ENCODE peak calls at places on chromosomes 5 and 9, in four cellular contexts. One of them, this sample, is unnamed.

GRCh38 chr9:91781906-91782305 is 168.1 kb downstream of the ROR2 start:
- DNase-seq in activated CD4-positive, alpha-beta T cell treated with anti-CD3 and anti-CD28 coated beads, Interleukin-2, amount 10 ng/mL, durations not matched to agents 7 days and 5 days: no peak
- DNase-seq in cardiac fibroblast: no peak
- DNase-seq in IMR-90: no peak
- DNase-seq in this sample: no peak

GRCh38 chr9:133113163-133113927 is 7.7 kb downstream of the RALGDS start:
- DNase-seq in activated CD4-positive, alpha-beta T cell treated with anti-CD3 and anti-CD28 coated beads, Interleukin-2, amount 10 ng/mL, durations not matched to agents 7 days and 5 days: no peak
- DNase-seq in cardiac fibroblast: peak; percentile 62
- DNase-seq in IMR-90: peak; percentile 51
- DNase-seq in this sample: no peak

GRCh38 chr5:10903786-10904560 is 142.9 kb upstream of the DAP start:
- DNase-seq in activated CD4-positive, alpha-beta T cell treated with anti-CD3 and anti-CD28 coated beads, Interleukin-2, amount 10 ng/mL, durations not matched to agents 7 days and 5 days: no peak
- DNase-seq in cardiac fibroblast: no peak
- DNase-seq in IMR-90: no peak
- DNase-seq in this sample: no peak

GRCh38 chr9:71793386-71794105 is 25.2 kb upstream of the CEMIP2 start:
- DNase-seq in activated CD4-positive, alpha-beta T cell treated with anti-CD3 and anti-CD28 coated beads, Interleukin-2, amount 10 ng/mL, durations not matched to agents 7 days and 5 days: no peak
- DNase-seq in cardiac fibroblast: peak; percentile 47
- DNase-seq in IMR-90: peak; percentile 50
- DNase-seq in this sample: no peak

GRCh38 chr5:1522601-1523479 is 920 bp downstream of the LPCAT1 start:
- DNase-seq in activated CD4-positive, alpha-beta T cell treated with anti-CD3 and anti-CD28 coated beads, Interleukin-2, amount 10 ng/mL, durations not matched to agents 7 days and 5 days: peak; percentile 21
- DNase-seq in cardiac fibroblast: no peak
- DNase-seq in IMR-90: no peak
- DNase-seq in this sample: no peak

GRCh38 chr9:109097156-109097555 is 22.6 kb downstream of the TMEM245 start:
- DNase-seq in activated CD4-positive, alpha-beta T cell treated with anti-CD3 and anti-CD28 coated beads, Interleukin-2, amount 10 ng/mL, durations not matched to agents 7 days and 5 days: no peak
- DNase-seq in cardiac fibroblast: no peak
- DNase-seq in IMR-90: no peak
- DNase-seq in this sample: no peak

GRCh38 chr9:133524679-133525228 is at the start of gene MYMK:
- DNase-seq in activated CD4-positive, alpha-beta T cell treated with anti-CD3 and anti-CD28 coated beads, Interleukin-2, amount 10 ng/mL, durations not matched to agents 7 days and 5 days: no peak
- DNase-seq in cardiac fibroblast: no peak
- DNase-seq in IMR-90: no peak
- DNase-seq in this sample: peak; percentile 76

GRCh38 chr9:132670359-132670815 is at the start of gene GTF3C4:
- DNase-seq in activated CD4-positive, alpha-beta T cell treated with anti-CD3 and anti-CD28 coated beads, Interleukin-2, amount 10 ng/mL, durations not matched to agents 7 days and 5 days: peak; percentile 86
- DNase-seq in cardiac fibroblast: peak; percentile 83
- DNase-seq in IMR-90: peak; percentile 12
- DNase-seq in this sample: peak; percentile 90

GRCh38 chr9:91857291-91857781 is 92.7 kb downstream of the ROR2 start:
- DNase-seq in activated CD4-positive, alpha-beta T cell treated with anti-CD3 and anti-CD28 coated beads, Interleukin-2, amount 10 ng/mL, durations not matched to agents 7 days and 5 days: no peak
- DNase-seq in cardiac fibroblast: no peak
- DNase-seq in IMR-90: peak; percentile 50
- DNase-seq in this sample: no peak

GRCh38 chr9:108963459-108964143 is 29.4 kb downstream of the ABITRAM start:
- DNase-seq in activated CD4-positive, alpha-beta T cell treated with anti-CD3 and anti-CD28 coated beads, Interleukin-2, amount 10 ng/mL, durations not matched to agents 7 days and 5 days: no peak
- DNase-seq in cardiac fibroblast: peak; percentile 41
- DNase-seq in IMR-90: peak; percentile 4
- DNase-seq in this sample: no peak

GRCh38 chr5:95081500-95082355 is 203.2 kb downstream of the MCTP1 start:
- DNase-seq in activated CD4-positive, alpha-beta T cell treated with anti-CD3 and anti-CD28 coated beads, Interleukin-2, amount 10 ng/mL, durations not matched to agents 7 days and 5 days: peak; percentile 46
- DNase-seq in cardiac fibroblast: peak; percentile 78
- DNase-seq in IMR-90: peak; percentile 89
- DNase-seq in this sample: peak; percentile 13

GRCh38 chr5:158992104-158992740 is 107.5 kb downstream of the EBF1 start:
- DNase-seq in activated CD4-positive, alpha-beta T cell treated with anti-CD3 and anti-CD28 coated beads, Interleukin-2, amount 10 ng/mL, durations not matched to agents 7 days and 5 days: no peak
- DNase-seq in cardiac fibroblast: peak; percentile 86
- DNase-seq in IMR-90: no peak
- DNase-seq in this sample: no peak

GRCh38 chr9:19481971-19482404 is 73.2 kb downstream of the ACER2 start:
- DNase-seq in activated CD4-positive, alpha-beta T cell treated with anti-CD3 and anti-CD28 coated beads, Interleukin-2, amount 10 ng/mL, durations not matched to agents 7 days and 5 days: no peak
- DNase-seq in cardiac fibroblast: no peak
- DNase-seq in IMR-90: no peak
- DNase-seq in this sample: peak; percentile 51

GRCh38 chr5:180085837-180086236 is 14.3 kb upstream of the RNF130 start:
- DNase-seq in activated CD4-positive, alpha-beta T cell treated with anti-CD3 and anti-CD28 coated beads, Interleukin-2, amount 10 ng/mL, durations not matched to agents 7 days and 5 days: no peak
- DNase-seq in cardiac fibroblast: peak; percentile 31
- DNase-seq in IMR-90: no peak
- DNase-seq in this sample: no peak

GRCh38 chr9:109264865-109265532 is 55.9 kb downstream of the EPB41L4B start:
- DNase-seq in activated CD4-positive, alpha-beta T cell treated with anti-CD3 and anti-CD28 coated beads, Interleukin-2, amount 10 ng/mL, durations not matched to agents 7 days and 5 days: no peak
- DNase-seq in cardiac fibroblast: no peak
- DNase-seq in IMR-90: no peak
- DNase-seq in this sample: peak; percentile 61

GRCh38 chr9:129023036-129023907 is 4.9 kb downstream of the SH3GLB2 start:
- DNase-seq in activated CD4-positive, alpha-beta T cell treated with anti-CD3 and anti-CD28 coated beads, Interleukin-2, amount 10 ng/mL, durations not matched to agents 7 days and 5 days: no peak
- DNase-seq in cardiac fibroblast: peak; percentile 74
- DNase-seq in IMR-90: peak; percentile 79
- DNase-seq in this sample: peak; percentile 97

GRCh38 chr9:107260437-107261081 is 22.5 kb upstream of the RAD23B start:
- DNase-seq in activated CD4-positive, alpha-beta T cell treated with anti-CD3 and anti-CD28 coated beads, Interleukin-2, amount 10 ng/mL, durations not matched to agents 7 days and 5 days: no peak
- DNase-seq in cardiac fibroblast: no peak
- DNase-seq in IMR-90: no peak
- DNase-seq in this sample: peak; percentile 39

GRCh38 chr5:142984525-142984924 is 214.3 kb downstream of the ARHGAP26 start:
- DNase-seq in activated CD4-positive, alpha-beta T cell treated with anti-CD3 and anti-CD28 coated beads, Interleukin-2, amount 10 ng/mL, durations not matched to agents 7 days and 5 days: no peak
- DNase-seq in cardiac fibroblast: no peak
- DNase-seq in IMR-90: no peak
- DNase-seq in this sample: no peak

GRCh38 chr5:139821806-139822552 is 26.4 kb downstream of the PSD2 start:
- DNase-seq in activated CD4-positive, alpha-beta T cell treated with anti-CD3 and anti-CD28 coated beads, Interleukin-2, amount 10 ng/mL, durations not matched to agents 7 days and 5 days: no peak
- DNase-seq in cardiac fibroblast: no peak
- DNase-seq in IMR-90: no peak
- DNase-seq in this sample: no peak

GRCh38 chr9:35856882-35857281 is 13.3 kb downstream of the OR13J1 start:
- DNase-seq in activated CD4-positive, alpha-beta T cell treated with anti-CD3 and anti-CD28 coated beads, Interleukin-2, amount 10 ng/mL, durations not matched to agents 7 days and 5 days: peak; percentile 2
- DNase-seq in cardiac fibroblast: no peak
- DNase-seq in IMR-90: no peak
- DNase-seq in this sample: no peak

GRCh38 chr5:172417983-172418630 is 36.2 kb downstream of the SH3PXD2B start:
- DNase-seq in activated CD4-positive, alpha-beta T cell treated with anti-CD3 and anti-CD28 coated beads, Interleukin-2, amount 10 ng/mL, durations not matched to agents 7 days and 5 days: no peak
- DNase-seq in cardiac fibroblast: peak; percentile 100
- DNase-seq in IMR-90: peak; percentile 95
- DNase-seq in this sample: peak; percentile 23

GRCh38 chr9:14654932-14655331 is 38.3 kb downstream of the ZDHHC21 start:
- DNase-seq in activated CD4-positive, alpha-beta T cell treated with anti-CD3 and anti-CD28 coated beads, Interleukin-2, amount 10 ng/mL, durations not matched to agents 7 days and 5 days: no peak
- DNase-seq in cardiac fibroblast: peak; percentile 8
- DNase-seq in IMR-90: peak; percentile 7
- DNase-seq in this sample: peak; percentile 20

GRCh38 chr5:75434107-75434506 is 77.3 kb downstream of the CERT1 start:
- DNase-seq in activated CD4-positive, alpha-beta T cell treated with anti-CD3 and anti-CD28 coated beads, Interleukin-2, amount 10 ng/mL, durations not matched to agents 7 days and 5 days: no peak
- DNase-seq in cardiac fibroblast: no peak
- DNase-seq in IMR-90: peak; percentile 17
- DNase-seq in this sample: no peak

GRCh38 chr9:110536802-110537201 is 42.7 kb downstream of the SVEP1 start:
- DNase-seq in activated CD4-positive, alpha-beta T cell treated with anti-CD3 and anti-CD28 coated beads, Interleukin-2, amount 10 ng/mL, durations not matched to agents 7 days and 5 days: no peak
- DNase-seq in cardiac fibroblast: peak; percentile 91
- DNase-seq in IMR-90: peak; percentile 86
- DNase-seq in this sample: no peak

GRCh38 chr9:16221822-16222547 is 648.5 kb downstream of the BNC2 start:
- DNase-seq in activated CD4-positive, alpha-beta T cell treated with anti-CD3 and anti-CD28 coated beads, Interleukin-2, amount 10 ng/mL, durations not matched to agents 7 days and 5 days: no peak
- DNase-seq in cardiac fibroblast: peak; percentile 69
- DNase-seq in IMR-90: no peak
- DNase-seq in this sample: no peak

GRCh38 chr9:76759726-76760125 is 4.5 kb upstream of the PCA3 start:
- DNase-seq in activated CD4-positive, alpha-beta T cell treated with anti-CD3 and anti-CD28 coated beads, Interleukin-2, amount 10 ng/mL, durations not matched to agents 7 days and 5 days: no peak
- DNase-seq in cardiac fibroblast: no peak
- DNase-seq in IMR-90: no peak
- DNase-seq in this sample: no peak

GRCh38 chr9:93677061-93677571 is 100.7 kb downstream of the PHF2 start:
- DNase-seq in activated CD4-positive, alpha-beta T cell treated with anti-CD3 and anti-CD28 coated beads, Interleukin-2, amount 10 ng/mL, durations not matched to agents 7 days and 5 days: no peak
- DNase-seq in cardiac fibroblast: no peak
- DNase-seq in IMR-90: no peak
- DNase-seq in this sample: peak; percentile 2

GRCh38 chr5:40226906-40227305 is 452.8 kb upstream of the PTGER4 start:
- DNase-seq in activated CD4-positive, alpha-beta T cell treated with anti-CD3 and anti-CD28 coated beads, Interleukin-2, amount 10 ng/mL, durations not matched to agents 7 days and 5 days: no peak
- DNase-seq in cardiac fibroblast: no peak
- DNase-seq in IMR-90: no peak
- DNase-seq in this sample: peak; percentile 10

GRCh38 chr5:68911840-68912690 is 181.7 kb upstream of the SLC30A5 start:
- DNase-seq in activated CD4-positive, alpha-beta T cell treated with anti-CD3 and anti-CD28 coated beads, Interleukin-2, amount 10 ng/mL, durations not matched to agents 7 days and 5 days: no peak
- DNase-seq in cardiac fibroblast: peak; percentile 79
- DNase-seq in IMR-90: peak; percentile 78
- DNase-seq in this sample: peak; percentile 82

GRCh38 chr9:89929721-89930480 is 325.1 kb downstream of the GADD45G start:
- DNase-seq in activated CD4-positive, alpha-beta T cell treated with anti-CD3 and anti-CD28 coated beads, Interleukin-2, amount 10 ng/mL, durations not matched to agents 7 days and 5 days: no peak
- DNase-seq in cardiac fibroblast: no peak
- DNase-seq in IMR-90: peak; percentile 24
- DNase-seq in this sample: peak; percentile 86

GRCh38 chr5:67287795-67288194 is 91.2 kb upstream of the CD180 start:
- DNase-seq in activated CD4-positive, alpha-beta T cell treated with anti-CD3 and anti-CD28 coated beads, Interleukin-2, amount 10 ng/mL, durations not matched to agents 7 days and 5 days: no peak
- DNase-seq in cardiac fibroblast: peak; percentile 64
- DNase-seq in IMR-90: peak; percentile 72
- DNase-seq in this sample: no peak

GRCh38 chr5:150114102-150114641 is 27.8 kb upstream of the CSF1R start:
- DNase-seq in activated CD4-positive, alpha-beta T cell treated with anti-CD3 and anti-CD28 coated beads, Interleukin-2, amount 10 ng/mL, durations not matched to agents 7 days and 5 days: peak; percentile 2
- DNase-seq in cardiac fibroblast: no peak
- DNase-seq in IMR-90: no peak
- DNase-seq in this sample: no peak

GRCh38 chr9:1042466-1042865 is 7.7 kb upstream of the DMRT2 start:
- DNase-seq in activated CD4-positive, alpha-beta T cell treated with anti-CD3 and anti-CD28 coated beads, Interleukin-2, amount 10 ng/mL, durations not matched to agents 7 days and 5 days: no peak
- DNase-seq in cardiac fibroblast: no peak
- DNase-seq in IMR-90: no peak
- DNase-seq in this sample: no peak